ENCODE peak calls at places on chromosomes 12 and 14, in six cellular contexts. V, U, Q, B, M and T are unnamed samples.

GRCh38 chr14:58238252-58239247 is 6.1 kb upstream of the PSMA3 start:
- DNase-seq in B (no peak), Q (no peak), M (no peak), V (peak), U (no peak), T (no peak)

GRCh38 chr12:83389237-83389996 is 702.7 kb downstream of the TMTC2 start:
- DNase-seq in B (no peak), U (peak), Q (peak), V (no peak), M (no peak), T (peak)

GRCh38 chr14:73180385-73180805 is 44.1 kb downstream of the PSEN1 start:
- DNase-seq in U (no peak), Q (no peak), V (no peak), M (peak), B (no peak), T (no peak)

GRCh38 chr12:132921685-132922084 is 34.3 kb upstream of the CHFR start:
- DNase-seq in Q (no peak), M (no peak), V (peak), B (no peak), U (peak), T (no peak)

GRCh38 chr12:93173178-93173957 is 204.4 kb upstream of the NUDT4 start:
- DNase-seq in V (no peak), B (no peak), U (no peak), Q (no peak), M (no peak), T (no peak)

GRCh38 chr12:94779520-94779919 is 129.2 kb upstream of the TMCC3 start:
- DNase-seq in M (no peak), U (no peak), B (no peak), Q (no peak), V (no peak), T (no peak)

GRCh38 chr14:64646103-64646502 is 58.1 kb upstream of the PLEKHG3 start:
- DNase-seq in Q (no peak), U (no peak), M (no peak), V (no peak), B (no peak), T (no peak)

GRCh38 chr12:90677552-90677951 is 277.4 kb downstream of the CCER1 start:
- DNase-seq in U (no peak), Q (no peak), M (no peak), V (no peak), B (no peak), T (no peak)

GRCh38 chr14:89221109-89221508 is 195.9 kb downstream of the FOXN3 start:
- DNase-seq in B (no peak), V (no peak), M (no peak), U (no peak), Q (no peak), T (no peak)

GRCh38 chr12:132287391-132288238 is 41.8 kb downstream of the GALNT9 start:
- DNase-seq in U (no peak), Q (no peak), B (no peak), M (no peak), V (no peak), T (no peak)

GRCh38 chr14:100416921-100417451 is 93.8 kb downstream of the SLC25A47 start:
- DNase-seq in M (no peak), V (no peak), Q (no peak), U (no peak), B (no peak), T (no peak)

GRCh38 chr14:101087614-101088394 is 184.3 kb upstream of the RTL1 start:
- DNase-seq in U (no peak), V (no peak), Q (no peak), B (no peak), M (no peak), T (no peak)

GRCh38 chr14:57611555-57612075 is 118.0 kb upstream of the CCDC198 start:
- DNase-seq in U (no peak), Q (no peak), M (no peak), V (no peak), B (no peak), T (no peak)

GRCh38 chr12:59710004-59710628 is 114.3 kb downstream of the SLC16A7 start:
- DNase-seq in Q (no peak), B (no peak), V (no peak), U (no peak), M (no peak), T (no peak)

GRCh38 chr12:120653611-120654010 is 13.2 kb downstream of the CABP1 start:
- DNase-seq in Q (no peak), U (no peak), V (no peak), B (no peak), M (no peak), T (no peak)

GRCh38 chr12:105931104-105931503 is 207.7 kb downstream of the NUAK1 start:
- DNase-seq in V (no peak), Q (no peak), M (no peak), U (no peak), B (no peak), T (no peak)

GRCh38 chr12:76980196-76980595 is 85.2 kb downstream of the E2F7 start:
- DNase-seq in M (no peak), V (no peak), B (no peak), U (no peak), Q (no peak), T (no peak)

GRCh38 chr12:68189766-68190700 is 30.5 kb upstream of the IFNG start:
- DNase-seq in B (no peak), M (no peak), V (no peak), Q (no peak), U (peak), T (no peak)

GRCh38 chr12:126588586-126589249 is 1523.5 kb downstream of the AACS start:
- DNase-seq in B (no peak), Q (no peak), M (no peak), U (no peak), V (no peak), T (no peak)

GRCh38 chr12:41663487-41664258 is 475.6 kb downstream of the PDZRN4 start:
- DNase-seq in U (peak), Q (no peak), M (peak), V (no peak), B (no peak), T (peak)

GRCh38 chr12:4015225-4016076 is 142.3 kb upstream of the PARP11 start:
- DNase-seq in B (no peak), V (no peak), U (no peak), Q (no peak), M (peak), T (no peak)

GRCh38 chr14:101758913-101759593 is 2.5 kb upstream of the PPP2R5C start:
- DNase-seq in M (no peak), U (no peak), Q (no peak), B (no peak), V (no peak), T (no peak)

GRCh38 chr12:46522141-46522540 is 149.6 kb upstream of the SLC38A2 start:
- DNase-seq in M (no peak), B (no peak), Q (no peak), V (no peak), U (no peak), T (no peak)

GRCh38 chr12:120116443-120116791 is at the start of gene RAB35:
- DNase-seq in B (no peak), U (no peak), Q (no peak), V (no peak), M (no peak), T (no peak)

GRCh38 chr12:56079729-56080555 is at the start of gene ERBB3:
- DNase-seq in M (peak), V (peak), Q (no peak), B (no peak), U (peak), T (peak)

GRCh38 chr14:95360828-95361227 is 41.1 kb upstream of the CLMN start:
- DNase-seq in Q (no peak), V (no peak), B (no peak), M (no peak), U (no peak), T (no peak)

DNA sequence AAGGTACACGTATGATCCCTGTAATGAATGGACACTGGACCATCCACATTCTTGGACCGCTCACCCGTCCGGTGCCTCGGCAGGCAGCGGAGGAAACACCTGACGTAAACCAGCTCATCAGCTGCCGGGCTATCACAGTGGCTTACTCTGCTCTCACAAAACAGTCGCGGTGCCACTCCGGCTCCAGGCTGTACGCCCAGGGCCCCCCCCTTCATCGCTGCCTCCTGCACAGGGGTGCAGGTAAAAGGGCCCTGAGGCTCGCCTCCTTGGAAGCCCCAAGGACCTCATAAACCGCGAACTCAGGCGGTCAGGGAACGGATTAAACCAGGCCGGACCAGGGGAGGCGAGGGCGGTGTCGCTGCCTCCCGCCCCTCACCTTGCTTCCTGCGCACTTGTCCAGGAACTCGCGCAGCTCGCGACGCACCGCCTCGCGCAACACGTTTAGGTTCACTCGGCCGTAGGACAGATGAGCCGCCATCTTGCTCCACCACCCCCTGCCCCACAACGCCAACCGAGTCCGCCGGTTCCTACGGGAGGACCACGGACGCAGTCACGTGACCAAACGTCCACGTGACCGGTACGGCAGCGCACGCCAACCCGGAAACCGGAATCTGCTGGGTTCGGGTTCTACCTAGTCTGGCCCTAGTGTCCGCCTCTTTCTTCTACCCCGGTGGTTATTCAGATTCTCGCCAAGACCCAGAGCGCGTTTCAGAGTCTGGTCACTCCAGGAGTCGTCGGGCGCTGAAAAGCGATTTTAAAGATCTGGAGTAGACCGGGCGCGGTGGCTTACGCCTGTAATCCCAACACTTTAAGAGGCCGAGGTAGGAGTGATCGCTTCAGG is at the start of gene VPS33A:
- DNase-seq in U (peak), B (peak), V (peak), Q (peak), M (peak), T (peak)
- TF ChIP-seq JUND in U (peak), B (peak), V (peak), Q (no peak), M (peak), T (no peak)

GRCh38 chr12:52050116-52050770 is 999 bp upstream of the NR4A1 start:
- DNase-seq in V (no peak), B (no peak), Q (no peak), M (no peak), U (no peak), T (no peak)
- TF ChIP-seq JUND in V (no peak), B (no peak), Q (no peak), M (no peak), U (no peak), T (no peak)

DNA sequence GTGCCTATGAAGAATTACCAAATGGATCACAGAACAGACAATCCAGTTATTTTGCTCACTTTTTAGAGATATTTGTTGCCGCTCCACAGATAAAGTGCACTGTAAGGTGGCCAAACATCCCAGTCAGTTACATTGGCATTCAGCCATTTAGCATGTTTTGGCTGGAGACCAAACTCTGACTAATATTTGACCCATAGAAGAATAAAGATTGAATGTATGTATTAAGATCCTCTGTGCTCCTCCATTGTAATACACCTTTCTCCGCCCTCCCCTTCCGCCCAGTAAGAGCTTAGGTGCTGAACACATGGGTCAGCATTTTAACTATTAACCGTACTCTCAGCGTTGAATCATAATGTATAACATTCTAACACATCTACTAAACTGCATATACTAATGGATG is 163.4 kb downstream of the ANO6 start:
- DNase-seq in B (no peak), U (peak), V (no peak), Q (no peak), M (no peak), T (no peak)
- TF ChIP-seq JUND in B (no peak), U (no peak), V (no peak), Q (no peak), M (no peak), T (no peak)

DNA sequence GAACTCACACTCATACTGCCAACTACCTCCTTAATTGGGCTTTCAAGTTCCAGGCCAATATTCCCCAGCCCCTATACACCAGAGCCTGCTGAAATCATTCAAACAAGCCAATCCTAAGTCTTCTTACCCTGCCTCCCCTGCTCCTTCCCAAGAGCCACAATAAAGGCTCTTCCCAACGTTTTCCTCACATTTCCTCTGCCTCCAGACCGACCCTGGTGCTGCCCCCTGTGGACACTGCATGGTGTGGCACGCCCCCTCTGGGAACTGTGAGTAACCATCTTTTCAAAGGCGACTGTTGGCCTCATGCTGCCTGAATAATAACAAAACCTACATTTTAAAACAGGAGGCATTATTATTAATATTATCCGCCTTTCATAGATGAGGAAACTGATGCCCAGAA is 111.6 kb upstream of the NOS1 start:
- DNase-seq in Q (peak), B (no peak), U (peak), V (peak), M (peak), T (peak)
- TF ChIP-seq JUND in Q (no peak), B (no peak), U (no peak), V (no peak), M (no peak), T (no peak)

GRCh38 chr14:22420598-22421186 is 168.3 kb downstream of the DAD1 start:
- DNase-seq in Q (no peak), M (no peak), U (no peak), B (no peak), V (no peak), T (peak)
- TF ChIP-seq JUND in Q (no peak), M (no peak), U (no peak), B (no peak), V (no peak), T (no peak)

GRCh38 chr14:91119556-91120311 is 5.9 kb downstream of the DGLUCY start:
- DNase-seq in Q (no peak), M (no peak), B (no peak), V (no peak), U (peak), T (no peak)
- TF ChIP-seq JUND in Q (no peak), M (no peak), B (no peak), V (no peak), U (peak), T (no peak)

GRCh38 chr12:108112815-108113556 is 16.1 kb upstream of the WSCD2 start:
- DNase-seq in B (no peak), M (no peak), Q (peak), V (no peak), U (no peak), T (no peak)
- TF ChIP-seq JUND in B (no peak), M (no peak), Q (no peak), V (no peak), U (no peak), T (no peak)